ENCODE peak calls at places on chromosomes 12 and 14, in eight cellular contexts. P is T-helper 2 cell; J is substantia nigra; W is BJ; Y is mammary epithelial cell; N is natural killer cell treated with Interleukin-12 subunit alpha and Interleukin-12 subunit beta and Interleukin-15 and Interleukin-18, amount 100 ng/mL, for 72 hours; B is iris pigment epithelial cell; K is PC-3. L is an unnamed sample.

GRCh38 chr14:97266653-97267052 is 469.5 kb downstream of the VRK1 start:
- DNase-seq in Y (no peak), W (no peak), P (no peak), J (no peak), K (peak), N (no peak), B (peak), L (no peak)

GRCh38 chr12:104957388-104958008 is 592 bp downstream of the SLC41A2 start:
- DNase-seq in P (peak), B (no peak), W (no peak), N (no peak), J (peak), K (peak), Y (no peak), L (peak)

GRCh38 chr14:47539065-47539464 is 136.3 kb downstream of the MDGA2 start:
- DNase-seq in K (peak), B (peak), Y (no peak), N (no peak), J (no peak), P (no peak), W (no peak), L (no peak)

GRCh38 chr12:40010899-40011774 is 94.7 kb downstream of the SLC2A13 start:
- DNase-seq in N (peak), P (peak), K (peak), W (no peak), Y (peak), B (peak), J (peak), L (peak)

GRCh38 chr12:57993834-57994233 is 52.5 kb downstream of the ATP23 start:
- DNase-seq in P (no peak), K (no peak), Y (peak), N (no peak), J (no peak), B (no peak), W (no peak), L (no peak)

GRCh38 chr12:13896063-13896626 is 85.3 kb downstream of the GRIN2B start:
- DNase-seq in J (no peak), P (no peak), W (no peak), K (no peak), Y (no peak), N (no peak), B (no peak), L (no peak)

GRCh38 chr12:75848961-75849360 is 182.6 kb downstream of the PHLDA1 start:
- DNase-seq in K (peak), W (no peak), P (no peak), B (no peak), Y (no peak), N (no peak), J (no peak), L (no peak)

GRCh38 chr12:88944403-88944802 is 364.1 kb upstream of the KITLG start:
- DNase-seq in W (no peak), J (no peak), B (peak), N (no peak), K (peak), Y (peak), P (no peak), L (no peak)

GRCh38 chr12:72035625-72036024 is 97.0 kb downstream of the TPH2 start:
- DNase-seq in N (no peak), P (no peak), K (no peak), W (no peak), J (no peak), Y (no peak), B (no peak), L (no peak)

GRCh38 chr12:76310110-76310509 is 38.1 kb downstream of the BBS10 start:
- DNase-seq in N (no peak), P (no peak), J (no peak), W (no peak), K (peak), Y (peak), B (peak), L (no peak)

GRCh38 chr12:130832561-130833209 is 6.4 kb downstream of the STX2 start:
- DNase-seq in W (peak), K (peak), Y (peak), N (no peak), B (peak), P (no peak), J (peak), L (no peak)

GRCh38 chr12:94704452-94704871 is 54.1 kb upstream of the TMCC3 start:
- DNase-seq in N (no peak), K (peak), J (no peak), Y (peak), P (no peak), B (peak), W (peak), L (peak)

GRCh38 chr12:12996235-12996634 is 3.8 kb downstream of the HEBP1 start:
- DNase-seq in Y (no peak), B (no peak), P (no peak), W (no peak), N (no peak), K (no peak), J (no peak), L (no peak)

GRCh38 chr12:1796515-1797010 is 23.8 kb upstream of the LRTM2 start:
- DNase-seq in P (no peak), B (no peak), Y (no peak), J (no peak), N (no peak), W (no peak), K (no peak), L (no peak)

GRCh38 chr12:57603758-57604453 is 718 bp upstream of the DTX3 start:
- DNase-seq in W (peak), Y (peak), K (peak), P (no peak), N (no peak), B (peak), J (no peak), L (no peak)

GRCh38 chr12:14607561-14607960 is 39.9 kb upstream of the PLBD1 start:
- DNase-seq in B (peak), K (no peak), N (no peak), W (no peak), J (no peak), Y (no peak), P (no peak), L (no peak)

GRCh38 chr14:77489051-77489450 is 9.6 kb downstream of the ISM2 start:
- DNase-seq in N (no peak), Y (no peak), W (no peak), K (no peak), J (no peak), P (no peak), B (no peak), L (no peak)

GRCh38 chr12:45246202-45246601 is 30.3 kb downstream of the ANO6 start:
- DNase-seq in B (peak), Y (no peak), K (no peak), J (no peak), N (no peak), P (no peak), W (no peak), L (no peak)

GRCh38 chr14:92755495-92755894 is 7.1 kb upstream of the LGMN start:
- DNase-seq in W (no peak), Y (no peak), N (no peak), B (peak), J (no peak), P (no peak), K (no peak), L (no peak)

GRCh38 chr12:25352078-25352918 is 101.6 kb upstream of the KRAS start:
- DNase-seq in Y (peak), B (peak), N (no peak), K (no peak), P (no peak), W (peak), J (no peak), L (no peak)

GRCh38 chr14:21263284-21264024 is 5.8 kb downstream of the HNRNPC start:
- DNase-seq in J (no peak), Y (no peak), P (no peak), B (no peak), N (no peak), K (no peak), W (no peak), L (no peak)

GRCh38 chr12:51721281-51721940 is 127.1 kb downstream of the FIGNL2 start:
- DNase-seq in B (peak), N (peak), J (peak), P (peak), K (no peak), Y (no peak), W (no peak), L (peak)

GRCh38 chr14:32635103-32635719 is 303.5 kb upstream of the NPAS3 start:
- DNase-seq in P (no peak), W (no peak), N (no peak), K (peak), B (peak), J (no peak), Y (peak), L (no peak)

GRCh38 chr12:91804533-91804932 is 341.1 kb downstream of the BTG1 start:
- DNase-seq in N (no peak), J (no peak), K (peak), B (peak), W (no peak), P (no peak), Y (peak), L (no peak)

GRCh38 chr12:90065301-90065801 is 356.7 kb upstream of the ATP2B1 start:
- DNase-seq in W (no peak), B (no peak), P (no peak), J (no peak), K (peak), Y (peak), N (no peak), L (no peak)

GRCh38 chr14:75428230-75429104 is 645 bp downstream of the JDP2 start:
- DNase-seq in Y (peak), N (no peak), J (no peak), P (no peak), B (peak), W (no peak), K (no peak), L (no peak)

GRCh38 chr14:99625476-99625875 is 19.5 kb upstream of the HHIPL1 start:
- DNase-seq in Y (no peak), N (no peak), W (no peak), K (no peak), J (no peak), P (no peak), B (no peak), L (no peak)

GRCh38 chr12:109832534-109833306 is 478 bp downstream of the TRPV4 start:
- DNase-seq in Y (no peak), P (no peak), W (no peak), B (no peak), N (no peak), J (no peak), K (no peak), L (no peak)